ENCODE peak calls at places on chromosomes 12 and 14, in seven cellular contexts. B is neural crest cell, P is MCF 10A, R is NCI-H460, A is GM19239, Q is lower lobe of right lung, D is T-cell. E is an unnamed sample.

GRCh38 chr12:65684906-65685305 is 139.4 kb upstream of the HMGA2 start:
- DNase-seq in A (no peak), R (no peak), P (no peak), Q (no peak), B (no peak), D (no peak), E (no peak)

GRCh38 chr14:69573205-69573840 is 1.3 kb downstream of the CCDC177 start:
- DNase-seq in P (no peak), R (no peak), Q (no peak), A (no peak), B (no peak), D (no peak), E (no peak)

GRCh38 chr12:9669534-9669933 is at the start of gene CLEC2D:
- DNase-seq in B (no peak), P (no peak), R (no peak), D (no peak), Q (no peak), A (no peak), E (no peak)

GRCh38 chr12:3207858-3208257 is 130.7 kb downstream of the TSPAN9 start:
- DNase-seq in D (no peak), P (peak), B (no peak), A (no peak), R (no peak), Q (no peak), E (no peak)

GRCh38 chr12:113940357-113940756 is 25.8 kb downstream of the RBM19 start:
- DNase-seq in Q (no peak), P (no peak), D (no peak), R (no peak), A (no peak), B (no peak), E (no peak)

GRCh38 chr12:49974677-49975369 is 2.1 kb downstream of the AQP6 start:
- DNase-seq in R (no peak), P (no peak), Q (no peak), B (no peak), A (no peak), D (no peak), E (no peak)

GRCh38 chr14:102046337-102047278 is 40.2 kb downstream of the HSP90AA1 start:
- DNase-seq in A (no peak), B (peak), R (peak), P (peak), Q (peak), D (peak), E (no peak)

GRCh38 chr14:32757568-32757967 is 181.1 kb upstream of the NPAS3 start:
- DNase-seq in D (no peak), R (no peak), B (no peak), P (no peak), Q (no peak), A (no peak), E (no peak)

GRCh38 chr12:24948816-24949722 is at the start of gene BCAT1:
- DNase-seq in R (peak), P (no peak), D (peak), Q (peak), B (peak), A (no peak), E (no peak)

GRCh38 chr14:103692871-103693270 is 22.4 kb downstream of the XRCC3 start:
- DNase-seq in R (no peak), A (no peak), P (no peak), B (no peak), Q (no peak), D (no peak), E (no peak)

GRCh38 chr14:104636131-104636530 is 31.6 kb upstream of the TMEM179 start:
- DNase-seq in D (no peak), P (no peak), B (no peak), R (no peak), A (no peak), Q (no peak), E (no peak)

GRCh38 chr14:88225721-88226120 is 97.3 kb downstream of the KCNK10 start:
- DNase-seq in Q (no peak), A (no peak), R (no peak), B (no peak), D (no peak), P (no peak), E (no peak)

GRCh38 chr14:53946404-53947400 is 9.9 kb downstream of the BMP4 start:
- DNase-seq in P (no peak), A (no peak), R (no peak), D (no peak), Q (no peak), B (no peak), E (no peak)

GRCh38 chr14:103846569-103847438 is 571 bp downstream of the PPP1R13B start:
- DNase-seq in Q (peak), B (no peak), A (peak), D (peak), P (peak), R (no peak), E (peak)

GRCh38 chr14:39219075-39219499 is 14.6 kb upstream of the MIA2 start:
- DNase-seq in R (no peak), B (no peak), Q (no peak), D (no peak), P (peak), A (peak), E (no peak)

GRCh38 chr12:96246926-96247566 is 52.9 kb downstream of the ELK3 start:
- DNase-seq in B (no peak), P (no peak), R (no peak), D (no peak), Q (no peak), A (no peak), E (no peak)

GRCh38 chr14:26960049-26960688 is 362.3 kb upstream of the NOVA1 start:
- DNase-seq in D (no peak), B (no peak), Q (no peak), P (no peak), A (no peak), R (no peak), E (no peak)

GRCh38 chr12:21001778-21002177 is 129.2 kb upstream of the SLCO1B1 start:
- DNase-seq in D (no peak), P (no peak), A (no peak), R (no peak), B (no peak), Q (no peak), E (no peak)

GRCh38 chr12:9792961-9793617 is 32.4 kb upstream of the CD69 start:
- DNase-seq in D (no peak), A (no peak), R (no peak), Q (no peak), P (peak), B (no peak), E (no peak)

GRCh38 chr12:85796001-85796400 is 40.2 kb downstream of the RASSF9 start:
- DNase-seq in D (no peak), P (no peak), R (no peak), B (no peak), Q (no peak), A (no peak), E (no peak)

GRCh38 chr12:80632835-80633234 is 74.6 kb upstream of the MYF6 start:
- DNase-seq in B (no peak), R (peak), D (no peak), P (peak), Q (no peak), A (no peak), E (no peak)

GRCh38 chr14:93743270-93744060 is 44.8 kb downstream of the PRIMA1 start:
- DNase-seq in Q (no peak), P (no peak), R (no peak), D (no peak), A (no peak), B (no peak), E (no peak)